ENCODE peak calls at places on chromosomes 2 and 18, in nine cellular contexts. One of them, this sample, is unnamed.

GRCh38 chr2:152443771-152444170 is 108.8 kb downstream of the FMNL2 start:
- DNase-seq in ascending aorta: no peak
- DNase-seq in brain microvascular endothelial cell: no peak
- DNase-seq in GM10248: no peak
- DNase-seq in cardiac fibroblast: peak; percentile 48
- DNase-seq in A549: no peak
- DNase-seq in progenitor cell of endocrine pancreas: no peak
- DNase-seq in activated CD8-positive, alpha-beta T cell treated with anti-CD3 and anti-CD28 coated beads for 36 hours: no peak
- DNase-seq in left ventricle myocardium inferior: no peak
- DNase-seq in this sample: no peak

GRCh38 chr18:25253136-25253535 is 98.8 kb downstream of the ZNF521 start:
- DNase-seq in ascending aorta: no peak
- DNase-seq in brain microvascular endothelial cell: no peak
- DNase-seq in GM10248: no peak
- DNase-seq in cardiac fibroblast: no peak
- DNase-seq in A549: no peak
- DNase-seq in progenitor cell of endocrine pancreas: no peak
- DNase-seq in activated CD8-positive, alpha-beta T cell treated with anti-CD3 and anti-CD28 coated beads for 36 hours: no peak
- DNase-seq in left ventricle myocardium inferior: no peak
- DNase-seq in this sample: no peak

GRCh38 chr2:64643838-64644219 is 9.9 kb downstream of the SERTAD2 start:
- DNase-seq in ascending aorta: no peak
- DNase-seq in brain microvascular endothelial cell: no peak
- DNase-seq in GM10248: no peak
- DNase-seq in cardiac fibroblast: no peak
- DNase-seq in A549: no peak
- DNase-seq in progenitor cell of endocrine pancreas: no peak
- DNase-seq in activated CD8-positive, alpha-beta T cell treated with anti-CD3 and anti-CD28 coated beads for 36 hours: no peak
- DNase-seq in left ventricle myocardium inferior: no peak
- DNase-seq in this sample: no peak

GRCh38 chr2:132415256-132416079 is 1.1 kb upstream of the GPR39 start:
- DNase-seq in ascending aorta: no peak
- DNase-seq in brain microvascular endothelial cell: no peak
- DNase-seq in GM10248: no peak
- DNase-seq in cardiac fibroblast: peak; percentile 47
- DNase-seq in A549: peak; percentile 21
- DNase-seq in progenitor cell of endocrine pancreas: peak; percentile 19
- DNase-seq in activated CD8-positive, alpha-beta T cell treated with anti-CD3 and anti-CD28 coated beads for 36 hours: no peak
- DNase-seq in left ventricle myocardium inferior: no peak
- DNase-seq in this sample: no peak

GRCh38 chr2:47606172-47606571 is 176.8 kb upstream of the MSH6 start:
- DNase-seq in ascending aorta: no peak
- DNase-seq in brain microvascular endothelial cell: no peak
- DNase-seq in GM10248: no peak
- DNase-seq in cardiac fibroblast: no peak
- DNase-seq in A549: no peak
- DNase-seq in progenitor cell of endocrine pancreas: no peak
- DNase-seq in activated CD8-positive, alpha-beta T cell treated with anti-CD3 and anti-CD28 coated beads for 36 hours: no peak
- DNase-seq in left ventricle myocardium inferior: no peak
- DNase-seq in this sample: no peak

GRCh38 chr2:25989154-25989553 is 6.9 kb upstream of the KIF3C start:
- DNase-seq in ascending aorta: no peak
- DNase-seq in brain microvascular endothelial cell: no peak
- DNase-seq in GM10248: no peak
- DNase-seq in cardiac fibroblast: no peak
- DNase-seq in A549: no peak
- DNase-seq in progenitor cell of endocrine pancreas: no peak
- DNase-seq in activated CD8-positive, alpha-beta T cell treated with anti-CD3 and anti-CD28 coated beads for 36 hours: no peak
- DNase-seq in left ventricle myocardium inferior: no peak
- DNase-seq in this sample: no peak

GRCh38 chr2:226699321-226699720 is 100.3 kb downstream of the IRS1 start:
- DNase-seq in ascending aorta: no peak
- DNase-seq in brain microvascular endothelial cell: peak; percentile 59
- DNase-seq in GM10248: no peak
- DNase-seq in cardiac fibroblast: peak; percentile 68
- DNase-seq in A549: no peak
- DNase-seq in progenitor cell of endocrine pancreas: no peak
- DNase-seq in activated CD8-positive, alpha-beta T cell treated with anti-CD3 and anti-CD28 coated beads for 36 hours: no peak
- DNase-seq in left ventricle myocardium inferior: peak; percentile 70
- DNase-seq in this sample: no peak

GRCh38 chr2:96540136-96540535 is 3.6 kb downstream of the ARID5A start:
- DNase-seq in ascending aorta: no peak
- DNase-seq in brain microvascular endothelial cell: no peak
- DNase-seq in GM10248: no peak
- DNase-seq in cardiac fibroblast: peak; percentile 28
- DNase-seq in A549: no peak
- DNase-seq in progenitor cell of endocrine pancreas: no peak
- DNase-seq in activated CD8-positive, alpha-beta T cell treated with anti-CD3 and anti-CD28 coated beads for 36 hours: no peak
- DNase-seq in left ventricle myocardium inferior: no peak
- DNase-seq in this sample: no peak

GRCh38 chr2:71067567-71068217 is 756 bp upstream of the NAGK start:
- DNase-seq in ascending aorta: no peak
- DNase-seq in brain microvascular endothelial cell: no peak
- DNase-seq in GM10248: peak; percentile 20
- DNase-seq in cardiac fibroblast: no peak
- DNase-seq in A549: no peak
- DNase-seq in progenitor cell of endocrine pancreas: no peak
- DNase-seq in activated CD8-positive, alpha-beta T cell treated with anti-CD3 and anti-CD28 coated beads for 36 hours: peak; percentile 37
- DNase-seq in left ventricle myocardium inferior: no peak
- DNase-seq in this sample: no peak

GRCh38 chr18:44536041-44536440 is 144.6 kb upstream of the SETBP1 start:
- DNase-seq in ascending aorta: no peak
- DNase-seq in brain microvascular endothelial cell: peak; percentile 47
- DNase-seq in GM10248: no peak
- DNase-seq in cardiac fibroblast: peak; percentile 62
- DNase-seq in A549: no peak
- DNase-seq in progenitor cell of endocrine pancreas: no peak
- DNase-seq in activated CD8-positive, alpha-beta T cell treated with anti-CD3 and anti-CD28 coated beads for 36 hours: no peak
- DNase-seq in left ventricle myocardium inferior: no peak
- DNase-seq in this sample: no peak

GRCh38 chr2:120881981-120882788 is 146.5 kb downstream of the GLI2 start:
- DNase-seq in ascending aorta: no peak
- DNase-seq in brain microvascular endothelial cell: no peak
- DNase-seq in GM10248: no peak
- DNase-seq in cardiac fibroblast: no peak
- DNase-seq in A549: no peak
- DNase-seq in progenitor cell of endocrine pancreas: no peak
- DNase-seq in activated CD8-positive, alpha-beta T cell treated with anti-CD3 and anti-CD28 coated beads for 36 hours: no peak
- DNase-seq in left ventricle myocardium inferior: peak; percentile 42
- DNase-seq in this sample: no peak

GRCh38 chr2:31051213-31052185 is 86.7 kb downstream of the GALNT14 start:
- DNase-seq in ascending aorta: no peak
- DNase-seq in brain microvascular endothelial cell: no peak
- DNase-seq in GM10248: no peak
- DNase-seq in cardiac fibroblast: no peak
- DNase-seq in A549: no peak
- DNase-seq in progenitor cell of endocrine pancreas: no peak
- DNase-seq in activated CD8-positive, alpha-beta T cell treated with anti-CD3 and anti-CD28 coated beads for 36 hours: peak; percentile 58
- DNase-seq in left ventricle myocardium inferior: no peak
- DNase-seq in this sample: no peak

GRCh38 chr2:100819365-100820345 is at the start of gene NPAS2:
- DNase-seq in ascending aorta: no peak
- DNase-seq in brain microvascular endothelial cell: no peak
- DNase-seq in GM10248: peak; percentile 21
- DNase-seq in cardiac fibroblast: peak; percentile 57
- DNase-seq in A549: peak; percentile 47
- DNase-seq in progenitor cell of endocrine pancreas: peak; percentile 19
- DNase-seq in activated CD8-positive, alpha-beta T cell treated with anti-CD3 and anti-CD28 coated beads for 36 hours: peak; percentile 46
- DNase-seq in left ventricle myocardium inferior: peak; percentile 54
- DNase-seq in this sample: no peak

GRCh38 chr2:156512451-156512850 is 76.3 kb downstream of the GPD2 start:
- DNase-seq in ascending aorta: no peak
- DNase-seq in brain microvascular endothelial cell: no peak
- DNase-seq in GM10248: no peak
- DNase-seq in cardiac fibroblast: no peak
- DNase-seq in A549: no peak
- DNase-seq in progenitor cell of endocrine pancreas: no peak
- DNase-seq in activated CD8-positive, alpha-beta T cell treated with anti-CD3 and anti-CD28 coated beads for 36 hours: no peak
- DNase-seq in left ventricle myocardium inferior: no peak
- DNase-seq in this sample: no peak

GRCh38 chr2:29057006-29057405 is 17.3 kb downstream of the PCARE start:
- DNase-seq in ascending aorta: no peak
- DNase-seq in brain microvascular endothelial cell: no peak
- DNase-seq in GM10248: no peak
- DNase-seq in cardiac fibroblast: no peak
- DNase-seq in A549: no peak
- DNase-seq in progenitor cell of endocrine pancreas: no peak
- DNase-seq in activated CD8-positive, alpha-beta T cell treated with anti-CD3 and anti-CD28 coated beads for 36 hours: no peak
- DNase-seq in left ventricle myocardium inferior: no peak
- DNase-seq in this sample: no peak

GRCh38 chr2:55148269-55148668 is 83.8 kb downstream of the CLHC1 start:
- DNase-seq in ascending aorta: no peak
- DNase-seq in brain microvascular endothelial cell: peak; percentile 33
- DNase-seq in GM10248: no peak
- DNase-seq in cardiac fibroblast: peak; percentile 87
- DNase-seq in A549: no peak
- DNase-seq in progenitor cell of endocrine pancreas: no peak
- DNase-seq in activated CD8-positive, alpha-beta T cell treated with anti-CD3 and anti-CD28 coated beads for 36 hours: no peak
- DNase-seq in left ventricle myocardium inferior: no peak
- DNase-seq in this sample: no peak

GRCh38 chr2:117853316-117853715 is 38.8 kb downstream of the DDX18 start:
- DNase-seq in ascending aorta: no peak
- DNase-seq in brain microvascular endothelial cell: no peak
- DNase-seq in GM10248: no peak
- DNase-seq in cardiac fibroblast: no peak
- DNase-seq in A549: no peak
- DNase-seq in progenitor cell of endocrine pancreas: no peak
- DNase-seq in activated CD8-positive, alpha-beta T cell treated with anti-CD3 and anti-CD28 coated beads for 36 hours: no peak
- DNase-seq in left ventricle myocardium inferior: no peak
- DNase-seq in this sample: no peak

GRCh38 chr2:174286172-174286571 is 37.8 kb upstream of the OLA1 start:
- DNase-seq in ascending aorta: no peak
- DNase-seq in brain microvascular endothelial cell: no peak
- DNase-seq in GM10248: no peak
- DNase-seq in cardiac fibroblast: no peak
- DNase-seq in A549: no peak
- DNase-seq in progenitor cell of endocrine pancreas: no peak
- DNase-seq in activated CD8-positive, alpha-beta T cell treated with anti-CD3 and anti-CD28 coated beads for 36 hours: no peak
- DNase-seq in left ventricle myocardium inferior: no peak
- DNase-seq in this sample: no peak

GRCh38 chr2:12619975-12620374 is 96.8 kb upstream of the TRIB2 start:
- DNase-seq in ascending aorta: no peak
- DNase-seq in brain microvascular endothelial cell: peak; percentile 93
- DNase-seq in GM10248: no peak
- DNase-seq in cardiac fibroblast: peak; percentile 92
- DNase-seq in A549: no peak
- DNase-seq in progenitor cell of endocrine pancreas: no peak
- DNase-seq in activated CD8-positive, alpha-beta T cell treated with anti-CD3 and anti-CD28 coated beads for 36 hours: peak; percentile 42
- DNase-seq in left ventricle myocardium inferior: no peak
- DNase-seq in this sample: no peak

GRCh38 chr18:33878213-33878612 is 300.2 kb downstream of the ASXL3 start:
- DNase-seq in ascending aorta: no peak
- DNase-seq in brain microvascular endothelial cell: no peak
- DNase-seq in GM10248: no peak
- DNase-seq in cardiac fibroblast: no peak
- DNase-seq in A549: no peak
- DNase-seq in progenitor cell of endocrine pancreas: no peak
- DNase-seq in activated CD8-positive, alpha-beta T cell treated with anti-CD3 and anti-CD28 coated beads for 36 hours: no peak
- DNase-seq in left ventricle myocardium inferior: no peak
- DNase-seq in this sample: no peak
- TF ChIP-seq CTCF in ascending aorta: no peak
- TF ChIP-seq CTCF in brain microvascular endothelial cell: no peak
- TF ChIP-seq CTCF in GM10248: no peak
- TF ChIP-seq CTCF in cardiac fibroblast: no peak
- TF ChIP-seq CTCF in A549: no peak
- TF ChIP-seq CTCF in progenitor cell of endocrine pancreas: no peak
- TF ChIP-seq CTCF in activated CD8-positive, alpha-beta T cell treated with anti-CD3 and anti-CD28 coated beads for 36 hours: no peak
- TF ChIP-seq CTCF in left ventricle myocardium inferior: no peak
- TF ChIP-seq CTCF in this sample: no peak

GRCh38 chr2:85327757-85328617 is at the start of gene TGOLN2:
- DNase-seq in ascending aorta: peak; percentile 50
- DNase-seq in brain microvascular endothelial cell: peak; percentile 83
- DNase-seq in GM10248: peak; percentile 96
- DNase-seq in cardiac fibroblast: peak; percentile 93
- DNase-seq in A549: peak; percentile 98
- DNase-seq in progenitor cell of endocrine pancreas: peak; percentile 81
- DNase-seq in activated CD8-positive, alpha-beta T cell treated with anti-CD3 and anti-CD28 coated beads for 36 hours: peak; percentile 96
- DNase-seq in left ventricle myocardium inferior: peak; percentile 95
- DNase-seq in this sample: peak; percentile 91
- TF ChIP-seq CTCF in ascending aorta: peak; percentile 11
- TF ChIP-seq CTCF in brain microvascular endothelial cell: peak; percentile 12
- TF ChIP-seq CTCF in GM10248: no peak
- TF ChIP-seq CTCF in cardiac fibroblast: no peak
- TF ChIP-seq CTCF in A549: no peak
- TF ChIP-seq CTCF in progenitor cell of endocrine pancreas: peak; percentile 19
- TF ChIP-seq CTCF in activated CD8-positive, alpha-beta T cell treated with anti-CD3 and anti-CD28 coated beads for 36 hours: no peak
- TF ChIP-seq CTCF in left ventricle myocardium inferior: peak; percentile 31
- TF ChIP-seq CTCF in this sample: no peak

GRCh38 chr18:34352385-34353163 is 127.9 kb upstream of the NOL4 start:
- DNase-seq in ascending aorta: no peak
- DNase-seq in brain microvascular endothelial cell: no peak
- DNase-seq in GM10248: no peak
- DNase-seq in cardiac fibroblast: peak; percentile 18
- DNase-seq in A549: no peak
- DNase-seq in progenitor cell of endocrine pancreas: no peak
- DNase-seq in activated CD8-positive, alpha-beta T cell treated with anti-CD3 and anti-CD28 coated beads for 36 hours: no peak
- DNase-seq in left ventricle myocardium inferior: no peak
- DNase-seq in this sample: no peak
- TF ChIP-seq CTCF in ascending aorta: no peak
- TF ChIP-seq CTCF in brain microvascular endothelial cell: peak; percentile 16
- TF ChIP-seq CTCF in GM10248: no peak
- TF ChIP-seq CTCF in cardiac fibroblast: peak; percentile 2
- TF ChIP-seq CTCF in A549: no peak
- TF ChIP-seq CTCF in progenitor cell of endocrine pancreas: peak; percentile 57
- TF ChIP-seq CTCF in activated CD8-positive, alpha-beta T cell treated with anti-CD3 and anti-CD28 coated beads for 36 hours: no peak
- TF ChIP-seq CTCF in left ventricle myocardium inferior: peak; percentile 54
- TF ChIP-seq CTCF in this sample: no peak

GRCh38 chr2:233867993-233868532 is at the start of gene MSL3B:
- DNase-seq in ascending aorta: no peak
- DNase-seq in brain microvascular endothelial cell: peak; percentile 12
- DNase-seq in GM10248: peak; percentile 89
- DNase-seq in cardiac fibroblast: peak; percentile 67
- DNase-seq in A549: peak; percentile 64
- DNase-seq in progenitor cell of endocrine pancreas: peak; percentile 23
- DNase-seq in activated CD8-positive, alpha-beta T cell treated with anti-CD3 and anti-CD28 coated beads for 36 hours: peak; percentile 58
- DNase-seq in left ventricle myocardium inferior: no peak
- DNase-seq in this sample: no peak

GRCh38 chr2:233862261-233862768 is 5.9 kb downstream of the MSL3B start:
- DNase-seq in ascending aorta: no peak
- DNase-seq in brain microvascular endothelial cell: no peak
- DNase-seq in GM10248: no peak
- DNase-seq in cardiac fibroblast: no peak
- DNase-seq in A549: no peak
- DNase-seq in progenitor cell of endocrine pancreas: no peak
- DNase-seq in activated CD8-positive, alpha-beta T cell treated with anti-CD3 and anti-CD28 coated beads for 36 hours: no peak
- DNase-seq in left ventricle myocardium inferior: no peak
- DNase-seq in this sample: no peak

GRCh38 chr2:233866479-233866878 is 1.7 kb downstream of the MSL3B start:
- DNase-seq in ascending aorta: no peak
- DNase-seq in brain microvascular endothelial cell: no peak
- DNase-seq in GM10248: no peak
- DNase-seq in cardiac fibroblast: no peak
- DNase-seq in A549: no peak
- DNase-seq in progenitor cell of endocrine pancreas: no peak
- DNase-seq in activated CD8-positive, alpha-beta T cell treated with anti-CD3 and anti-CD28 coated beads for 36 hours: no peak
- DNase-seq in left ventricle myocardium inferior: no peak
- DNase-seq in this sample: no peak

GRCh38 chr2:233871432-233871831 is 3.2 kb upstream of the MSL3B start:
- DNase-seq in ascending aorta: no peak
- DNase-seq in brain microvascular endothelial cell: no peak
- DNase-seq in GM10248: no peak
- DNase-seq in cardiac fibroblast: no peak
- DNase-seq in A549: no peak
- DNase-seq in progenitor cell of endocrine pancreas: no peak
- DNase-seq in activated CD8-positive, alpha-beta T cell treated with anti-CD3 and anti-CD28 coated beads for 36 hours: no peak
- DNase-seq in left ventricle myocardium inferior: no peak
- DNase-seq in this sample: no peak

GRCh38 chr2:233865838-233866237 is 2.3 kb downstream of the MSL3B start:
- DNase-seq in ascending aorta: no peak
- DNase-seq in brain microvascular endothelial cell: no peak
- DNase-seq in GM10248: no peak
- DNase-seq in cardiac fibroblast: no peak
- DNase-seq in A549: no peak
- DNase-seq in progenitor cell of endocrine pancreas: no peak
- DNase-seq in activated CD8-positive, alpha-beta T cell treated with anti-CD3 and anti-CD28 coated beads for 36 hours: peak; percentile 31
- DNase-seq in left ventricle myocardium inferior: no peak
- DNase-seq in this sample: no peak
- TF ChIP-seq CTCF in ascending aorta: no peak
- TF ChIP-seq CTCF in brain microvascular endothelial cell: peak; percentile 44
- TF ChIP-seq CTCF in GM10248: no peak
- TF ChIP-seq CTCF in cardiac fibroblast: peak; percentile 19
- TF ChIP-seq CTCF in A549: no peak
- TF ChIP-seq CTCF in progenitor cell of endocrine pancreas: peak; percentile 35
- TF ChIP-seq CTCF in activated CD8-positive, alpha-beta T cell treated with anti-CD3 and anti-CD28 coated beads for 36 hours: peak; percentile 40
- TF ChIP-seq CTCF in left ventricle myocardium inferior: no peak
- TF ChIP-seq CTCF in this sample: no peak